ENCODE peak calls at places on chromosomes 4 and X, in five cellular contexts. P is A549, T is brain microvascular endothelial cell, L is HFF-Myc, S is keratinocyte. O is an unnamed sample.

GRCh38 chrX:74924449-74925209 is 623 bp downstream of the NEXMIF start:
- DNase-seq in P (peak; percentile 19), T (peak; percentile 5), L (no peak), S (no peak), O (no peak)

GRCh38 chr4:137534516-137534915 is 2.2 kb upstream of the PCDH18 start:
- DNase-seq in P (no peak), T (no peak), L (no peak), S (no peak), O (no peak)

GRCh38 chrX:107676559-107677378 is 48.5 kb downstream of the PRPS1 start:
- DNase-seq in P (peak; percentile 88), T (peak; percentile 91), L (peak; percentile 78), S (no peak), O (peak; percentile 74)

GRCh38 chrX:74453178-74453577 is 31.9 kb downstream of the SLC16A2 start:
- DNase-seq in P (no peak), T (no peak), L (no peak), S (peak; percentile 13), O (no peak)

GRCh38 chr4:150012851-150013360 is 65.3 kb upstream of the DCLK2 start:
- DNase-seq in P (no peak), T (no peak), L (no peak), S (no peak), O (no peak)

GRCh38 chrX:149491812-149492211 is 13.3 kb downstream of the IDS start:
- DNase-seq in P (peak; percentile 26), T (no peak), L (no peak), S (no peak), O (no peak)

GRCh38 chr4:112504807-112505206 is 11.2 kb downstream of the NEUROG2 start:
- DNase-seq in P (no peak), T (no peak), L (no peak), S (no peak), O (no peak)

GRCh38 chr4:152515678-152516077 is 20.2 kb downstream of the FBXW7 start:
- DNase-seq in P (no peak), T (peak; percentile 40), L (peak; percentile 50), S (no peak), O (no peak)

GRCh38 chr4:84750956-84751275 is 168.0 kb downstream of the CDS1 start:
- DNase-seq in P (no peak), T (no peak), L (no peak), S (no peak), O (no peak)

GRCh38 chrX:22171287-22172060 is 101.2 kb upstream of the CBLL2 start:
- DNase-seq in P (no peak), T (no peak), L (no peak), S (no peak), O (no peak)

GRCh38 chr4:75376543-75376942 is 137.7 kb downstream of the RCHY1 start:
- DNase-seq in P (no peak), T (no peak), L (no peak), S (no peak), O (no peak)

GRCh38 chr4:120731561-120731960 is 191.0 kb downstream of the PRDM5 start:
- DNase-seq in P (no peak), T (no peak), L (no peak), S (no peak), O (no peak)

GRCh38 chrX:29477878-29478277 is 737.5 kb upstream of the MAGEB2 start:
- DNase-seq in P (no peak), T (no peak), L (no peak), S (no peak), O (no peak)

GRCh38 chrX:25968920-25969319 is 169.2 kb upstream of the MAGEB18 start:
- DNase-seq in P (peak; percentile 10), T (no peak), L (no peak), S (peak; percentile 4), O (peak; percentile 18)

GRCh38 chrX:12065251-12065650 is 73.0 kb upstream of the FRMPD4 start:
- DNase-seq in P (peak; percentile 25), T (peak; percentile 24), L (no peak), S (no peak), O (no peak)

GRCh38 chr4:73589261-73589847 is 30.9 kb downstream of the RASSF6 start:
- DNase-seq in P (no peak), T (peak; percentile 28), L (peak; percentile 37), S (no peak), O (no peak)

GRCh38 chr4:40564815-40565505 is 64.7 kb downstream of the RBM47 start:
- DNase-seq in P (no peak), T (no peak), L (no peak), S (no peak), O (no peak)

GRCh38 chr4:146637853-146638800 is 566 bp upstream of the POU4F2 start:
- DNase-seq in P (no peak), T (no peak), L (no peak), S (no peak), O (no peak)
- H3K4me3 ChIP-seq in P (no peak overlapping the region), T (peak overlapping the region; percentile 20), L (no peak overlapping the region), S (no peak overlapping the region), O (no peak overlapping the region)

GRCh38 chr4:115042496-115042895 is 70.9 kb downstream of the NDST4 start:
- DNase-seq in P (peak; percentile 6), T (no peak), L (no peak), S (no peak), O (no peak)
- TF ChIP-seq CTCF in P (no peak), T (peak; percentile 49), L (peak; percentile 34), S (no peak), O (no peak)

GRCh38 chr4:173530326-173531062 is 465 bp upstream of the HAND2 start:
- DNase-seq in P (no peak), T (no peak), L (no peak), S (no peak), O (no peak)

GRCh38 chr4:173534439-173534838 is 4.4 kb upstream of the HAND2 start:
- DNase-seq in P (no peak), T (no peak), L (no peak), S (no peak), O (no peak)

GRCh38 chr4:173531085-173531965 is 1.3 kb upstream of the HAND2 start:
- DNase-seq in P (no peak), T (no peak), L (no peak), S (no peak), O (no peak)

GRCh38 chr4:173535165-173535737 is 5.2 kb upstream of the HAND2 start:
- DNase-seq in P (no peak), T (no peak), L (no peak), S (no peak), O (no peak)

GRCh38 chr4:173532725-173533511 is 2.9 kb upstream of the HAND2 start:
- DNase-seq in P (no peak), T (no peak), L (no peak), S (no peak), O (no peak)
- H3K4me3 ChIP-seq in P (no peak overlapping the region), T (no peak overlapping the region), L (no peak overlapping the region), S (no peak overlapping the region), O (no peak overlapping the region)

GRCh38 chr4:64713256-64713840 is 304.1 kb upstream of the TECRL start:
- DNase-seq in P (peak; percentile 28), T (peak; percentile 3), L (no peak), S (peak; percentile 4), O (peak; percentile 27)
- TF ChIP-seq CTCF in P (peak; percentile 28), T (peak; percentile 29), L (peak; percentile 21), S (peak; percentile 43), O (peak; percentile 64)

GRCh38 chr4:128556756-128557155 is 252.7 kb upstream of the JADE1 start:
- DNase-seq in P (no peak), T (no peak), L (no peak), S (no peak), O (no peak)

GRCh38 chr4:128551280-128551679 is 258.2 kb upstream of the JADE1 start:
- DNase-seq in P (no peak), T (no peak), L (no peak), S (no peak), O (no peak)

GRCh38 chr4:128549636-128550035 is 259.9 kb upstream of the JADE1 start:
- DNase-seq in P (no peak), T (no peak), L (no peak), S (no peak), O (no peak)

GRCh38 chr4:128550060-128550459 is 259.4 kb upstream of the JADE1 start:
- DNase-seq in P (no peak), T (no peak), L (no peak), S (no peak), O (no peak)

DNA sequence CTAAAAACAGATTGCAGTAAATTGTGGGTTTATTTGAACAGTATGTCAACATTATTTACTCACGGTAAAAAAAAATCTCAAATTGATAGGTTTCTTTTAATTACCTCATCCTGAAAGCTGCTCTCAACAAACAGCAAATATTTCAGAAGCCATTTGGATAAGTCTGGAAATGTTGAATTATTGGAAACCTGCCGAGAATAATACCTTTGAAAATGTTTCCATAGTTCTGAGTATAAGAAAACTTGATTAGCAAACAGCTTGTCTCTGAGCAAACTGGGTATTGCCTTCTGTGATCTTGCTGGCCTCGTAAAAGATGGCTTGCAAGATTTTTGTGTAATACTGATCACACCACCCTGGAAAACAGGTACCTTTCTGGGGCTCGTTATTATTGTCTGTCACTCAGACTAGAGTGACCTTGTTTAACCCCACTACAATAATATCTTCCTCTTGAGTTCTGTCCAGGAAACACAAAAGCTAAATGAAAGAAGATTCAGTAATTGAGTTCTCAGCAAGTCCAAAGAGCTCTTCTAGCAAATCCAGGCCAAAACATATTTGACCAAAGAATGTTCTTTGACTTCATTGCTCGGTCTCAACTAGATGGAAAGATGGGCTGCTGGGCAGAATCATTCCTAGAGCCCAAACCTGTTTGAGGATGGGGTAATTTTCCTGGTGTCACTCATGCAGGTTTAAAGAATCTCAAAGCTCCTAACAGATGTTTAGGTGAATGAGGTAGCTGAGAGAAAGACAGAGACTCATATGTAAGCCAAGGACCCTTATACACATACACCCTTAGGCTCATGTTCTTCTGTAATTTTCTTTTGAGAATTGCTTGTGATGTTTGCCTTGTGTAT is 255.6 kb upstream of the JADE1 start:
- DNase-seq in P (peak; percentile 74), T (no peak), L (no peak), S (no peak), O (peak; percentile 86)
- H3K4me3 ChIP-seq in P (peak overlapping the region; percentile 28), T (no peak overlapping the region), L (peak overlapping the region; percentile 52), S (peak overlapping the region; percentile 79), O (peak overlapping the region; percentile 47)

GRCh38 chr4:77818667-77819408 is at the start of gene CNOT6L:
- DNase-seq in P (peak; percentile 66), T (peak; percentile 31), L (no peak), S (no peak), O (peak; percentile 51)

GRCh38 chr4:77819409-77819835 is 254 bp upstream of the CNOT6L start:
- DNase-seq in P (no peak), T (no peak), L (no peak), S (no peak), O (no peak)

GRCh38 chr4:77819836-77820679 is 890 bp upstream of the CNOT6L start:
- DNase-seq in P (peak; percentile 82), T (peak; percentile 71), L (peak; percentile 32), S (no peak), O (peak; percentile 47)

GRCh38 chr4:77817304-77818076 is 1.7 kb downstream of the CNOT6L start:
- DNase-seq in P (no peak), T (no peak), L (no peak), S (no peak), O (no peak)

DNA sequence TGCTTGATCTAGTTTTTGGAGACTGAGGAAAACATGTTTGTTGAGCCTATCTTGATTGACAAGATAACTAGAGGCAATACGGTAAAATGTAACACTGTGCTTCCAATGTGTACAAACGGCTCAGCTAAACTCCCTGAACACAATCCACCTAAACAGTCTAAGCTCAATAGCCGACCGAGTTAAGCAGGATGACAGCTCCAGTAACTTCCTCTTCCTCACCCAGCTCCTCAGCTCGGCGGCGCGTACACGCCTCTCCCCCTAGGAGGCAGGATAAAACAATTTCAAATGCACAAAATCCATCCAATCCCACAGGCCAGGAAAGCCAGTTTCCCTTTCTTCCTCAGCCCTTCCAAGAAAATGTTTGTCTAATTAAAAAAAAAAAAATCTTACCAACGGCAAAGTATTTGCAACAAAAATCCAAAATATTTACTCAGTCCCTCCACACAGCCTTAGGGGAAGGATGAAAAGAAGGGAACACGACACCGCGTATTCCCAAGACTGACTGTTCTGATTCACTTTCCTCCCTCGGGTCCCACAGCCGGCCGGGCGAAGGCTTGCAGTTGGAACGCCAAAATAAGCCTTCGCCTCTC is 996 bp downstream of the CNOT6L start:
- DNase-seq in P (peak; percentile 83), T (peak; percentile 73), L (peak; percentile 70), S (no peak), O (peak; percentile 81)
- TF ChIP-seq CTCF in P (peak; percentile 28), T (peak; percentile 72), L (peak; percentile 56), S (peak; percentile 76), O (peak; percentile 50)

O was measured in LNCaP clone FGC.